ENCODE peak calls at places on chromosome 9, in four cellular contexts. O is AG09309, C is hepatocyte, E is Caco-2. D is an unnamed sample.

GRCh38 chr9:84781431-84781830 is 111.9 kb downstream of the NTRK2 start:
- DNase-seq in C (no peak), E (no peak), O (no peak), D (peak; percentile 28)

GRCh38 chr9:135523521-135524129 is 2.4 kb downstream of the LCN1 start:
- DNase-seq in C (no peak), E (no peak), O (no peak), D (no peak)

GRCh38 chr9:125119643-125120286 is 23.6 kb downstream of the SCAI start:
- DNase-seq in E (no peak), C (no peak), O (no peak), D (no peak)

GRCh38 chr9:34653610-34654072 is 1.7 kb downstream of the IL11RA start:
- DNase-seq in O (no peak), E (no peak), C (peak; percentile 67), D (no peak)

GRCh38 chr9:621199-621860 is 220.2 kb upstream of the DMRT1 start:
- DNase-seq in O (no peak), C (no peak), E (no peak), D (no peak)

GRCh38 chr9:131323629-131324028 is 34.1 kb downstream of the PLPP7 start:
- DNase-seq in C (no peak), O (no peak), E (peak; percentile 30), D (no peak)

GRCh38 chr9:27356446-27356845 is 59.5 kb upstream of the EQTN start:
- DNase-seq in O (no peak), E (no peak), C (no peak), D (no peak)

GRCh38 chr9:102038006-102038405 is 299.6 kb upstream of the GRIN3A start:
- DNase-seq in C (no peak), E (no peak), O (no peak), D (no peak)

GRCh38 chr9:13750639-13751038 is 471.1 kb upstream of the MPDZ start:
- DNase-seq in C (no peak), E (no peak), O (no peak), D (no peak)

GRCh38 chr9:132768932-132769894 is 98.9 kb downstream of the GTF3C4 start:
- DNase-seq in E (peak; percentile 57), C (peak; percentile 58), O (no peak), D (peak; percentile 60)

GRCh38 chr9:109967651-109968331 is 187.8 kb downstream of the PALM2AKAP2 start:
- DNase-seq in O (no peak), E (no peak), C (no peak), D (no peak)

GRCh38 chr9:98117984-98118639 is 910 bp downstream of the TRIM14 start:
- DNase-seq in E (peak; percentile 84), C (peak; percentile 74), O (no peak), D (peak; percentile 32)

GRCh38 chr9:16627967-16628366 is 242.5 kb downstream of the BNC2 start:
- DNase-seq in E (no peak), O (peak; percentile 94), C (peak; percentile 53), D (no peak)

GRCh38 chr9:130320697-130321080 is 55.1 kb downstream of the HMCN2 start:
- DNase-seq in O (no peak), C (no peak), E (no peak), D (peak; percentile 43)

GRCh38 chr9:135772056-135773042 is 70.4 kb downstream of the KCNT1 start:
- DNase-seq in C (no peak), O (no peak), E (no peak), D (no peak)

GRCh38 chr9:130698514-130698913 is 4.9 kb downstream of the EXOSC2 start:
- DNase-seq in C (no peak), E (no peak), O (no peak), D (no peak)

GRCh38 chr9:28051559-28051958 is 478.3 kb upstream of the C9orf72 start:
- DNase-seq in O (peak; percentile 31), E (no peak), C (no peak), D (no peak)

GRCh38 chr9:70135176-70135575 is 91.5 kb downstream of the MAMDC2 start:
- DNase-seq in O (no peak), E (no peak), C (no peak), D (no peak)
- TF ChIP-seq CTCF in O (peak; percentile 29), E (no peak), C (no peak), D (no peak)

DNA sequence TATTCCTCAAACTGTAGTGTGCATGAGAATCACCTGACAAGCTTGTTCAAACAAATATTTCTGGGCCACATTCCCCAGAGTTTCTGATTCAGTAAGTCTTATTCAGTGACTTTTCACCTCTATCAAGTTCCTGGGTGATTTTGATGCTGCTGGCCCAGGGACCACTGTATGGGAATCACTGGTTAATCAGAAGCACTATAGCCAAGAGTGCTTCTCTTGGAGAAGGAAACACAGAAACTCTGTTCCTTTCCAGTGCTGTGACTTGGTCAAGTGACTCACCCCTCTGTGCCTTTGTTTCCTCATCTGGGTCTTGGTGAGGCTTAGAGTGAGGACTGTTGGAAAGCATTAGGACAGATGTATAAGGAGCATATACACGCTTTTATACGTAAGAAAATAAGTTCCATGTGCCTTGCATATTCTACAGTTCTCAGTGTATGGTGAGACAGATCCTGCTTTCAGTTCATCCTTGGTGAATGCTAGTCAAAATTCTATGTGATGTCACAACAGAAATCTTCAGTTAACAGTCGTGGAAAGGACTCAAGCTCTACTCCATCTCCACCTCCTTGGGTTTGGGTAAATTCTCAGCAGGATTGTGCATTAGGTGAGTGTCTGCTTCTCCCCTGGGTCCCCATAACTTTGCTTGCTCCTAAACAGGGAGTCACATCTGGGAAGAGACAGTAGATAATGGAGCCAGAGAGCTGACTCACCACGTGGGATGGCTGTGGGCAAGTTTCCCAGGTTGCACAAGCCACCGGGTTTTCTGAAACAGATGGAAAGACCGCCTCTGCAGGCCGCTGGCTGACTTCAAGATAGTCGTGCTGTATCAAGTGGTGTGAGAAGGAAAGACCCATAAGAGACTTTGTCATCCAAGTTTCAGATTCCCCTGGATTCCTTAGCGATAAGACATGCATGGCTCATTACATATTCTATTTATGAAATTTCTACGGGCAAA is 117.0 kb downstream of the NXNL2 start:
- DNase-seq in C (peak; percentile 67), O (peak; percentile 97), E (no peak), D (no peak)
- TF ChIP-seq CTCF in C (no peak), O (peak; percentile 49), E (no peak), D (no peak)

GRCh38 chr9:23741304-23741800 is 84.7 kb downstream of the ELAVL2 start:
- DNase-seq in O (no peak), E (no peak), C (peak; percentile 44), D (no peak)
- TF ChIP-seq CTCF in O (no peak), E (no peak), C (no peak), D (no peak)

GRCh38 chr9:128905964-128906363 is 14.8 kb upstream of the PHYHD1 start:
- DNase-seq in E (no peak), O (no peak), C (no peak), D (no peak)
- TF ChIP-seq CTCF in E (no peak), O (no peak), C (no peak), D (no peak)

DNA sequence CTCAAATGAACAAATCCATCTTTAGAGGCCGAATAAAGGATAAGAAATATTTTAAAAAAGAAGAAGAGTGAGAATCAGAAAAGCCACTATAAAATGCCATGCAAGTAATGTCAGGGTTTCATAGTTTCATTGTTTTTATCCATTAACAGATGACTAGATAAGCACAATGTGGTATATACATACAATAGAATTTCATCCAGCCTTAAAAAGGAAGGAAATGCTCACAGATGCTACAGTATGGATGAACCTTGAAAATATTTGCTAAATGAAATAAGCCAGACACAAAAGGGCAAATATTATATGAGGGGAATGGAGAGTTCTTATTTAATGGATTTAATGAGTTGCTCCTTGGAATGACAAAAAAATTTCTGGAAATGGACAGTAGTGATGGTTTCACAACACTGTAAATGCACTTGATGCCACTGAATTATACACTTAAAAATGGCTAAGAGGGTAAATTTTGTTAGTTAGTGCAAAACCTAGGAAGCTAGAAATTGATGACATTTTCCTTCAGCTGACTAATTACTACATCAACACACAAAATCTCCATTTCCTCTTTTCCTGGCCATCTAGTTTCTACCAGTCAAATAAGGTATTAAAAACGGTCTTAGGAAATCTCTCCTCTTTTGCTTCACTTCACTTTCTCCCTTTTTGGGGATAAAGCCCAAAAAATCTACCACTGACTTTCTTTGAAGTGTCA is 86.7 kb downstream of the GNA14 start:
- DNase-seq in E (no peak), O (no peak), C (no peak), D (no peak)
- TF ChIP-seq CTCF in E (no peak), O (no peak), C (no peak), D (no peak)

GRCh38 chr9:61674882-61675281 is 485.0 kb downstream of the SPATA31A7 start:
- DNase-seq in E (no peak), C (no peak), O (no peak), D (no peak)
- TF ChIP-seq CTCF in E (no peak), C (no peak), O (no peak), D (no peak)

GRCh38 chr9:25994605-25995004 is 316.4 kb upstream of the TUSC1 start:
- DNase-seq in C (no peak), E (no peak), O (no peak), D (no peak)

DNA sequence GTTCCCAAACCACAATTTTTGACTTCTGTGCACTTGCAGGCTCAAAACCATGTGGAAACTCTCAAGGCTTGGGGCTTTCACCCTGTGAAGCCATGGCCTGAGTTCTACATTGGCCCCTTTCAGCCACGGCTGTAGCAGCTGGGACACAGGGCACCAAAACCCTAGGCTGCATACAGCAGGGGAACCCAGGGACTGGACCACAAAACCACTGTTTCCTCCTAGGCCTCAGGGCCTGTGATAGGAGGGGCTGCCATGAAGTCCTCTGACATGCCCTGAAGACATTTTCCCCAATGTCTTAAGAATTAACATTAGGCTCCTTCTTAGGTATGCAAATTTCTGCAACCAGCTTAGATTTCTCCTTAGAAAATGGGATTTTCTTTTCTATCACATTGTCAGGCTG is 312.1 kb upstream of the TUSC1 start:
- DNase-seq in C (no peak), E (no peak), O (no peak), D (no peak)
- TF ChIP-seq CTCF in C (no peak), E (no peak), O (no peak), D (no peak)

DNA sequence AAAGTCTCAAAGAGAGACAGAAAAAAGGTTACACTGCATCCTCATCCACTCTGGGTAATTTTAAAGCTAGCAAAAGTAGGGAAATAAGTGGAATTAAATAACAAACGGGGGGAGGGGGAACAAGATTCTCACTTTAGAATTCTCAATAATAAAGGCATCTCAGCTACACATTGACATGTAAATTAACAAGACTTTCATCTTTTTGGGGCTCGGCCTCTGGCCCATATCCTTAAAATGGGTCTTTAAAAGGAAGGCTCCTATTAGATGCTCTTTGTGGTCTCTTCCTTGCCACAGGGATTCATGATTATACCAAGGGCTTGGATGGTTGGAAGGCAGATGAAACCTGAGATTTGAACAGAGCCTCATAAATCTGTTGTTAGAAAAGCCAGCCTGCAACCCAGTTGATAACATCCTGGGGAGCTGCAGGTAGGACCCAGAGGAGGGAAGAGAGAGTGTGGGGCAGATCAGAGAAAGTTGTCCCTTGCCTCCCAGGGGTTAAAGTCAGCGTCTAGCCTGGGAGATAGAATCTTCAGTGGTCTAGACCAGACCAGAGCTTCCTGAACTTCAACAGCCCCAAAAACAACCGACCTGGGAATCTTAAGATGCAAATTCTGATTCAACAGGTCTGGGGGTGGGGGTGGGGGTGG is 135.9 kb downstream of the GCNT1 start:
- DNase-seq in E (no peak), C (no peak), O (no peak), D (no peak)
- TF ChIP-seq CTCF in E (no peak), C (no peak), O (no peak), D (no peak)

GRCh38 chr9:30039712-30040111 is 2344.7 kb upstream of the ACO1 start:
- DNase-seq in O (no peak), E (no peak), C (no peak), D (no peak)
- TF ChIP-seq CTCF in O (no peak), E (peak; percentile 19), C (no peak), D (no peak)